ENCODE peak calls at places on chromosomes 13 and 19, in four cellular contexts. E, W, L and P are unnamed samples.

GRCh38 chr13:75091707-75092106 is 390.3 kb downstream of the TBC1D4 start:
- DNase-seq in L (no peak), E (no peak), W (no peak), P (no peak)

GRCh38 chr13:99977912-99978780 is 3.4 kb upstream of the ZIC2 start:
- DNase-seq in W (no peak), L (no peak), E (no peak), P (no peak)

GRCh38 chr13:18952225-18953016 is 229.2 kb downstream of the TUBA3C start:
- DNase-seq in E (no peak), W (no peak), L (no peak), P (no peak)

GRCh38 chr13:28047784-28048388 is 52.5 kb downstream of the FLT3 start:
- DNase-seq in E (peak; percentile 28), W (no peak), L (no peak), P (no peak)

GRCh38 chr19:913080-913748 is at the start of gene R3HDM4:
- DNase-seq in W (peak; percentile 84), L (peak; percentile 60), E (peak; percentile 39), P (no peak)

GRCh38 chr13:45537506-45537905 is 72.8 kb downstream of the COG3 start:
- DNase-seq in L (peak; percentile 10), W (no peak), E (no peak), P (peak; percentile 21)

GRCh38 chr13:79389031-79389430 is 17.0 kb downstream of the RBM26 start:
- DNase-seq in W (no peak), L (no peak), E (no peak), P (no peak)

GRCh38 chr13:42272115-42272756 is at the start of gene AKAP11:
- DNase-seq in L (peak; percentile 35), E (peak; percentile 12), W (peak; percentile 73), P (no peak)

GRCh38 chr19:15575406-15575805 is 39.6 kb upstream of the CYP4F8 start:
- DNase-seq in W (no peak), E (no peak), L (no peak), P (no peak)

GRCh38 chr13:114106991-114107685 is 25.3 kb downstream of the RASA3 start:
- DNase-seq in W (no peak), E (no peak), L (no peak), P (no peak)

GRCh38 chr13:112725346-112726017 is 35.6 kb downstream of the ATP11A start:
- DNase-seq in W (no peak), E (no peak), L (no peak), P (no peak)

GRCh38 chr13:110957931-110958330 is 43.1 kb upstream of the ANKRD10 start:
- DNase-seq in E (no peak), L (no peak), W (no peak), P (no peak)

GRCh38 chr19:42469311-42470239 is 26.8 kb upstream of the CXCL17 start:
- DNase-seq in L (no peak), E (no peak), W (no peak), P (no peak)

GRCh38 chr19:3475449-3475848 is 4.9 kb downstream of the SMIM24 start:
- DNase-seq in W (no peak), E (no peak), L (no peak), P (no peak)

GRCh38 chr19:33248553-33248953 is 22.9 kb upstream of the SLC7A10 start:
- DNase-seq in L (no peak), W (no peak), E (no peak), P (no peak)

GRCh38 chr19:55581828-55582223 is 1.2 kb upstream of the ZNF579 start:
- DNase-seq in W (no peak), E (no peak), L (no peak), P (no peak)

GRCh38 chr19:369256-369655 is 24.7 kb upstream of the MIER2 start:
- DNase-seq in L (no peak), W (no peak), E (no peak), P (no peak)

GRCh38 chr13:43520331-43520730 is 266.4 kb downstream of the ENOX1 start:
- DNase-seq in W (no peak), E (no peak), L (peak; percentile 21), P (no peak)

GRCh38 chr19:46812898-46813569 is 24.6 kb upstream of the SLC1A5 start:
- DNase-seq in E (no peak), L (no peak), W (no peak), P (no peak)

GRCh38 chr19:30224689-30225606 is 147.2 kb upstream of the ZNF536 start:
- DNase-seq in L (no peak), W (no peak), E (no peak), P (no peak)

GRCh38 chr19:38831142-38831605 is 420 bp downstream of the ECH1 start:
- DNase-seq in W (peak; percentile 67), L (peak; percentile 90), E (peak; percentile 95), P (peak; percentile 73)

GRCh38 chr13:109595466-109595865 is 190.9 kb downstream of the IRS2 start:
- DNase-seq in L (peak; percentile 77), E (no peak), W (no peak), P (peak; percentile 28)

GRCh38 chr13:111281751-111282311 is 38.6 kb upstream of the TEX29 start:
- DNase-seq in E (no peak), L (peak; percentile 41), W (no peak), P (no peak)

GRCh38 chr13:113882266-113882627 is 18.4 kb upstream of the GAS6 start:
- DNase-seq in W (no peak), L (no peak), E (no peak), P (no peak)

GRCh38 chr19:49390978-49391304 is 2.9 kb downstream of the KASH5 start:
- DNase-seq in W (no peak), L (no peak), E (no peak), P (no peak)

GRCh38 chr13:98267080-98267912 is 90.2 kb upstream of the RNF113B start:
- DNase-seq in E (no peak), L (peak; percentile 8), W (no peak), P (no peak)

GRCh38 chr13:96984061-96984508 is 10.2 kb downstream of the OXGR1 start:
- DNase-seq in W (no peak), L (no peak), E (no peak), P (no peak)

GRCh38 chr13:100300708-100301107 is 211.8 kb downstream of the PCCA start:
- DNase-seq in E (no peak), L (no peak), W (no peak), P (no peak)

GRCh38 chr19:31430381-31430780 is 81.1 kb upstream of the TSHZ3 start:
- DNase-seq in L (no peak), E (no peak), W (no peak), P (no peak)